ENCODE peak calls at places on chromosomes 16 and 17, in four cellular contexts. A is pancreas, P is heart right ventricle, J is cardiac muscle cell. K is an unnamed sample.

GRCh38 chr16:52906271-52906670 is 146.4 kb downstream of the CHD9NB start:
- DNase-seq in A (no peak), P (no peak), J (no peak), K (no peak)

GRCh38 chr16:11198375-11198774 is 57.6 kb downstream of the SOCS1 start:
- DNase-seq in A (no peak), P (no peak), J (no peak), K (no peak)

GRCh38 chr16:12132850-12133249 is 156.3 kb downstream of the SNX29 start:
- DNase-seq in A (no peak), P (no peak), J (no peak), K (no peak)

GRCh38 chr17:6660765-6661463 is 9.4 kb downstream of the C17orf100 start:
- DNase-seq in A (no peak), P (no peak), J (no peak), K (no peak)

GRCh38 chr16:68786685-68787418 is 49.8 kb downstream of the CDH1 start:
- DNase-seq in A (peak; percentile 66), P (no peak), J (peak; percentile 64), K (no peak)

GRCh38 chr16:88524973-88525662 is 45.1 kb upstream of the ZC3H18 start:
- DNase-seq in A (no peak), P (peak; percentile 8), J (no peak), K (no peak)

GRCh38 chr17:81534157-81535006 is 6.2 kb downstream of the FSCN2 start:
- DNase-seq in A (peak; percentile 42), P (no peak), J (no peak), K (no peak)

GRCh38 chr16:16045879-16046278 is 96.5 kb downstream of the ABCC1 start:
- DNase-seq in A (peak; percentile 40), P (no peak), J (no peak), K (no peak)

GRCh38 chr16:67339453-67339852 is 12.8 kb downstream of the LRRC36 start:
- DNase-seq in A (no peak), P (no peak), J (peak; percentile 49), K (no peak)

GRCh38 chr17:21282231-21282630 is 2.3 kb upstream of the MAP2K3 start:
- DNase-seq in A (no peak), P (no peak), J (peak; percentile 93), K (peak; percentile 93)

GRCh38 chr16:11955713-11956123 is 9.3 kb upstream of the TNFRSF17 start:
- DNase-seq in A (no peak), P (no peak), J (peak; percentile 71), K (no peak)

GRCh38 chr17:82737981-82738877 is 2.8 kb downstream of the FN3K start:
- DNase-seq in A (peak; percentile 63), P (peak; percentile 77), J (peak; percentile 56), K (no peak)

GRCh38 chr17:4235372-4236279 is 28.2 kb downstream of the ANKFY1 start:
- DNase-seq in A (no peak), P (no peak), J (peak; percentile 52), K (no peak)

GRCh38 chr17:45425125-45425983 is 7.3 kb downstream of the ARHGAP27 start:
- DNase-seq in A (peak; percentile 84), P (no peak), J (peak; percentile 73), K (no peak)

GRCh38 chr16:23027386-23027785 is 121.9 kb downstream of the USP31 start:
- DNase-seq in A (no peak), P (no peak), J (no peak), K (no peak)

GRCh38 chr17:73494955-73495349 is 149.3 kb downstream of the SDK2 start:
- DNase-seq in A (no peak), P (no peak), J (no peak), K (no peak)

GRCh38 chr16:31502981-31503380 is 5.2 kb downstream of the RUSF1 start:
- DNase-seq in A (no peak), P (no peak), J (peak; percentile 49), K (no peak)

GRCh38 chr17:65785109-65785508 is 223.7 kb upstream of the AXIN2 start:
- DNase-seq in A (no peak), P (no peak), J (peak; percentile 95), K (no peak)

GRCh38 chr16:58661199-58661830 is 23.3 kb downstream of the SLC38A7 start:
- DNase-seq in A (peak; percentile 47), P (no peak), J (peak; percentile 87), K (peak; percentile 45)

GRCh38 chr17:49588726-49589555 is 13.3 kb downstream of the NXPH3 start:
- DNase-seq in A (no peak), P (no peak), J (no peak), K (no peak)

DNA sequence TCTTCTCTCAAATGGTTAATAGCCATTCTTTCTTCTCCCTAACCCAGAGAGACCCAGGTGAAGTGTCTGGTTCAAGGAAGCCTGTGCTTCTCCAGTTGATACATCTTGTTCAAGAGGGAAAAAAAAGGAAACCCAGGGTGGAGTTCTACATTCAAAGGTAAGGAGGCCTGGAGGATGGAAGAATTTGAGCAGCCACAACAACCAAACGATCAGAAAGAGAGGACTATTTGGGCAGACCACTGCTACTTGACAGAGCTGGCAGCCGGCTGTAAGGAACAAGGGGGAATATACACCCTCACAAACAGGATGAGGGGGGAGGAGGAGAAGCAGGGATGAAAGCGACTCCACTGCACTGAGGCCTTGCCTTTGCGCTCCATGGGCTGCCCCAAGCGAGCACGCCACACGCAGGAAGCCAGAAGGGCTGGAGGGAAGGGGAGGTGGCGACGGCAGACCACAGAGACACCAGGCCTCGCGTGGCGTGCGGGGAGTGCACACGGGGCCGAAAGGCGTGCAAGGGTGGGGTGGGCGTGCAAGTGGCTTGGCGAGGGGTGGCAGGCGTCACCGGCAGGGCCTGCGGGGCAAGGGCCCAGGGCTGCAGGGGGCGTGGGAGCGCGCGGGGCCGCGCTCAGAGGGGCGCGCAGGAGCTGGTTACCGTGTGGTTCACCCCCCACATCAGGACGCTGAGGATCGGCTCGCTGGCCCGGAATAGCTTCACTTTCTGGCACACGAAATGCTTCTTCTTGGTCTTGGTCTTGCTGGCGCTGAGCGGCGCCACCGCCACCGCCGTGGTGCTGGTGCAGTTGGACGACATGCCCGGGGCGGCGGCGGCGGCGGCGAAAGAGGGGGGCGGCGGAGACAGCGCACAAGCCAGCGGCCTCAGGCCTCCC is 499 bp downstream of the PIP4K2B start:
- DNase-seq in A (no peak), P (peak; percentile 62), J (peak; percentile 55), K (peak; percentile 71)
- TF ChIP-seq CTCF in A (no peak), P (no peak), J (no peak), K (no peak)

DNA sequence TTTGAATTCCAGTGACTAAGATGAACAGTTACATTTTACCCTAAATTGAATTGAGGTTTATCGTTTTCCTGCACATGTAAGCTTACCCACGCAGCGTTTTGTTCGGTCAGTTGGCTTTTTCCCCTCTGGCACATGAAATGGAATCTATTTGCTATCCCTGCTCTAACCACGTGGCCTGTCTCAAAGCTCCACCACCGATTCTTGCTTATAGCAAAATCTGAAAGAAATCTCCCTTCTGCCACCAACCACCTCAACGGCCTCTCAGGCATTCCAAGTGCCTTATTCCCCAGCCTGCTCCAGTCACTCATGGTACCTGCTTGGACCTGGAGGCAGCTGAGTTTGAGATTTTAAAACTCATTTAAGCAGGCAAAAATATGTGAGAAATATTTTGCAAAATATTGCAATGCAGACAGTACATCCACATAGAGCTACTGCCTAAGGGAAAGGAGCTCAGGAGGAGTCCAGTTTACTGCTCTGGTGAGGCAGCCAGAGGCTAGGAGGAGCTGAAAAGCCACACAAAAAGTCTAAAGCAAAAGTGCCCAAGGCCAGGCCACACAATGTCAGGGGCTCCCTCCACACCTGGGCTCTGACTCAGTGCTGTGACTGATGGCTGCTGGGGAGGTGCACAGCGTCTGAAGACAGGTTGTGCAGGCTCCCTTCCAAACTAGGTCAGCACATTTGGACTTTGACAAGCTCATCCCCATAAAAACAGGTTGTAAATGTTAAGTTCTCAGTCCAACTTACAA is 26.4 kb downstream of the ARHGAP17 start:
- DNase-seq in A (peak; percentile 46), P (no peak), J (peak; percentile 79), K (no peak)
- H3K4me1 ChIP-seq in A (peaks cover 48% of the 10 kb centered on the region), P (peaks cover 99% of the 10 kb centered on the region), J (peaks cover 25% of the 10 kb centered on the region), K (peaks cover 82% of the 10 kb centered on the region)

GRCh38 chr17:64508683-64509082 is 1.9 kb downstream of the CEP95 start:
- DNase-seq in A (no peak), P (no peak), J (no peak), K (no peak)

GRCh38 chr17:64507418-64507766 is 615 bp downstream of the CEP95 start:
- DNase-seq in A (peak; percentile 23), P (no peak), J (peak; percentile 79), K (no peak)

GRCh38 chr17:64506201-64506575 is at the start of gene DDX5:
- DNase-seq in A (peak; percentile 99), P (peak; percentile 97), J (peak; percentile 97), K (peak; percentile 97)

GRCh38 chr17:64505320-64506200 is 529 bp downstream of the DDX5 start:
- DNase-seq in A (peak; percentile 94), P (peak; percentile 90), J (peak; percentile 92), K (peak; percentile 96)

GRCh38 chr17:64506576-64507417 is at the start of gene CEP95:
- DNase-seq in A (peak; percentile 92), P (peak; percentile 93), J (peak; percentile 99), K (peak; percentile 97)
- H3K36me3 ChIP-seq in A (peaks cover 3% of the 10 kb centered on the region), P (peaks cover 10% of the 10 kb centered on the region), J (peaks cover 41% of the 10 kb centered on the region), K (peaks cover 65% of the 10 kb centered on the region)

GRCh38 chr16:28491080-28491969 is 549 bp downstream of the CLN3 start:
- DNase-seq in A (peak; percentile 60), P (peak; percentile 45), J (peak; percentile 12), K (peak; percentile 41)
- TF ChIP-seq CTCF in A (no peak), P (peak; percentile 48), J (peak; percentile 40), K (peak; percentile 36)

GRCh38 chr16:1281517-1281916 is 25.6 kb downstream of the TPSD1 start:
- DNase-seq in A (no peak), P (no peak), J (no peak), K (no peak)
- H3K4me1 ChIP-seq in A (no peaks in the 10 kb centered on the region), P (no peaks in the 10 kb centered on the region), J (no peaks in the 10 kb centered on the region), K (no peaks in the 10 kb centered on the region)

GRCh38 chr17:77203846-77204245 is 63.1 kb downstream of the SEC14L1 start:
- DNase-seq in A (no peak), P (no peak), J (no peak), K (no peak)
- H3K36me3 ChIP-seq in A (no peaks in the 10 kb centered on the region), P (peaks cover 15% of the 10 kb centered on the region), J (peaks cover 28% of the 10 kb centered on the region), K (peaks cover 87% of the 10 kb centered on the region)

GRCh38 chr17:42521036-42521435 is 15.0 kb upstream of the NAGLU start:
- DNase-seq in A (no peak), P (no peak), J (no peak), K (no peak)

GRCh38 chr17:42520540-42520951 is 15.5 kb upstream of the NAGLU start:
- DNase-seq in A (no peak), P (no peak), J (no peak), K (no peak)

GRCh38 chr17:42521666-42522262 is 14.3 kb upstream of the NAGLU start:
- DNase-seq in A (no peak), P (no peak), J (peak; percentile 62), K (peak; percentile 76)

GRCh38 chr17:42522263-42522790 is 13.7 kb upstream of the NAGLU start:
- DNase-seq in A (no peak), P (no peak), J (no peak), K (no peak)

GRCh38 chr17:42522798-42523278 is 13.2 kb upstream of the NAGLU start:
- DNase-seq in A (no peak), P (no peak), J (no peak), K (no peak)
- TF ChIP-seq CTCF in A (no peak), P (no peak), J (no peak), K (no peak)

DNA sequence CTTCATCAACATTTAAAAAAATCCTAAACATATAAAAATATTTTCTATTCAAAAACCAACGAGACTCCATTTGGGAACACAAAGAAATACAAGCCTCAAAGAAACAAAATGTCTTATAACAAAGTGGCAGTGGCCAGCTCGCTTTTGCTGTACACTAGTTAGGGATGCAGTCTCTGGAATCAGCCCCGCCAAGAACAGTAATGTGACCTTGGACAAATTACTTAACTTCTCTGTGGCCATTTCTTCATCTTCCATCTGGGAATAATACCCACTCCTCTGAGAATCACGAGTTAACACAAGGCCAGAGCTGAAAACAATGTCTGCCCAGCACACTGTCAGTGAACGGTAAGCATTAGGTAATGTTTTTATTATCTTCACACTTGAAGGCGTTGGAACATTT is 5.6 kb downstream of the STAT5B start:
- DNase-seq in A (no peak), P (no peak), J (no peak), K (no peak)
- H3K4me1 ChIP-seq in A (peaks cover 12% of the 10 kb centered on the region), P (peaks cover 47% of the 10 kb centered on the region), J (peaks cover 24% of the 10 kb centered on the region), K (peaks cover 12% of the 10 kb centered on the region)

K was measured in tibial artery.